ENCODE peak calls at places on chromosomes 1 and 21, in nine cellular contexts. Y, A, R, J, M, U, F, K and D are unnamed samples.

GRCh38 chr1:30904191-30904961 is 4.2 kb downstream of the SDC3 start:
- DNase-seq in Y (peak; percentile 2), A (no peak), R (no peak), J (no peak), M (no peak), U (no peak), F (no peak), K (no peak), D (no peak)

GRCh38 chr1:41664861-41665640 is 180.6 kb upstream of the EDN2 start:
- DNase-seq in Y (no peak), A (no peak), R (no peak), J (no peak), M (peak; percentile 54), U (no peak), F (no peak), K (no peak), D (no peak)

GRCh38 chr1:23699280-23700179 is 7.9 kb downstream of the RPL11 start:
- DNase-seq in Y (no peak), A (no peak), R (no peak), J (no peak), M (no peak), U (no peak), F (no peak), K (no peak), D (no peak)

GRCh38 chr21:35840197-35840799 is 220.0 kb downstream of the SETD4 start:
- DNase-seq in Y (peak; percentile 65), A (no peak), R (peak; percentile 28), J (peak; percentile 52), M (peak; percentile 56), U (peak; percentile 23), F (no peak), K (peak; percentile 41), D (peak; percentile 66)

GRCh38 chr1:36735939-36736730 is 253.4 kb upstream of the CSF3R start:
- DNase-seq in Y (peak; percentile 35), A (no peak), R (no peak), J (no peak), M (no peak), U (no peak), F (no peak), K (no peak), D (no peak)

GRCh38 chr1:102191723-102192122 is 195.0 kb upstream of the OLFM3 start:
- DNase-seq in Y (peak; percentile 32), A (peak; percentile 62), R (no peak), J (peak; percentile 21), M (peak; percentile 19), U (no peak), F (no peak), K (peak; percentile 5), D (no peak)

GRCh38 chr1:109975718-109976117 is 8.8 kb upstream of the AHCYL1 start:
- DNase-seq in Y (no peak), A (no peak), R (no peak), J (no peak), M (peak; percentile 35), U (no peak), F (no peak), K (no peak), D (no peak)

GRCh38 chr1:46224966-46225365 is 21.8 kb downstream of the LURAP1 start:
- DNase-seq in Y (no peak), A (no peak), R (no peak), J (no peak), M (no peak), U (no peak), F (no peak), K (no peak), D (no peak)

GRCh38 chr1:207713529-207713928 is 38.3 kb upstream of the CD46 start:
- DNase-seq in Y (no peak), A (no peak), R (no peak), J (no peak), M (no peak), U (no peak), F (no peak), K (no peak), D (no peak)

GRCh38 chr1:8189931-8190483 is 127.9 kb upstream of the SLC45A1 start:
- DNase-seq in Y (no peak), A (no peak), R (no peak), J (no peak), M (no peak), U (no peak), F (no peak), K (no peak), D (no peak)

GRCh38 chr1:109891930-109892329 is 18.7 kb upstream of the CSF1 start:
- DNase-seq in Y (no peak), A (no peak), R (no peak), J (no peak), M (no peak), U (no peak), F (no peak), K (no peak), D (no peak)

GRCh38 chr1:59730302-59730701 is 84.4 kb upstream of the HOOK1 start:
- DNase-seq in Y (no peak), A (no peak), R (no peak), J (no peak), M (no peak), U (no peak), F (no peak), K (no peak), D (no peak)

GRCh38 chr1:228317411-228317828 is 89.2 kb downstream of the TRIM11 start:
- DNase-seq in Y (no peak), A (no peak), R (no peak), J (no peak), M (no peak), U (no peak), F (no peak), K (no peak), D (no peak)

GRCh38 chr1:41670558-41670957 is 186.1 kb upstream of the EDN2 start:
- DNase-seq in Y (no peak), A (no peak), R (no peak), J (no peak), M (no peak), U (no peak), F (no peak), K (no peak), D (peak; percentile 56)

GRCh38 chr1:40922969-40923368 is 56.5 kb upstream of the CTPS1 start:
- DNase-seq in Y (peak; percentile 41), A (peak; percentile 12), R (no peak), J (no peak), M (no peak), U (no peak), F (no peak), K (no peak), D (no peak)

GRCh38 chr21:17613242-17613676 is 558 bp upstream of the BTG3 start:
- DNase-seq in Y (peak; percentile 28), A (no peak), R (no peak), J (peak; percentile 34), M (peak; percentile 0), U (no peak), F (peak; percentile 59), K (no peak), D (no peak)

GRCh38 chr1:44062656-44063055 is 31.4 kb upstream of the SLC6A9 start:
- DNase-seq in Y (no peak), A (no peak), R (no peak), J (no peak), M (no peak), U (no peak), F (no peak), K (no peak), D (no peak)

GRCh38 chr1:245301162-245301580 is 146.4 kb downstream of the KIF26B start:
- DNase-seq in Y (no peak), A (no peak), R (no peak), J (no peak), M (peak; percentile 4), U (no peak), F (no peak), K (no peak), D (peak; percentile 30)

GRCh38 chr1:51439895-51440294 is 79.2 kb downstream of the EPS15 start:
- DNase-seq in Y (no peak), A (no peak), R (no peak), J (no peak), M (no peak), U (no peak), F (no peak), K (no peak), D (no peak)

GRCh38 chr21:40466893-40467483 is 380.0 kb downstream of the DSCAM start:
- DNase-seq in Y (peak; percentile 46), A (no peak), R (no peak), J (no peak), M (no peak), U (no peak), F (no peak), K (no peak), D (peak; percentile 29)

GRCh38 chr1:43036457-43036827 is 77.8 kb upstream of the SLC2A1 start:
- DNase-seq in Y (no peak), A (no peak), R (no peak), J (no peak), M (no peak), U (no peak), F (no peak), K (no peak), D (no peak)

GRCh38 chr1:245197911-245198379 is 43.2 kb downstream of the KIF26B start:
- DNase-seq in Y (no peak), A (no peak), R (no peak), J (no peak), M (no peak), U (no peak), F (no peak), K (no peak), D (peak; percentile 25)

GRCh38 chr21:31470896-31471694 is 127.0 kb upstream of the TIAM1 start:
- DNase-seq in Y (no peak), A (no peak), R (no peak), J (no peak), M (no peak), U (no peak), F (no peak), K (no peak), D (no peak)

GRCh38 chr1:154906621-154907081 is 29.9 kb downstream of the PMVK start:
- DNase-seq in Y (no peak), A (no peak), R (no peak), J (peak; percentile 25), M (peak; percentile 30), U (no peak), F (no peak), K (no peak), D (no peak)

GRCh38 chr1:151993084-151993733 is 450 bp downstream of the S100A10 start:
- DNase-seq in Y (peak; percentile 21), A (no peak), R (peak; percentile 37), J (peak; percentile 55), M (peak; percentile 45), U (peak; percentile 18), F (peak; percentile 71), K (no peak), D (no peak)

GRCh38 chr1:63888984-63889383 is 115.2 kb downstream of the ROR1 start:
- DNase-seq in Y (no peak), A (no peak), R (no peak), J (no peak), M (no peak), U (no peak), F (no peak), K (no peak), D (no peak)